ENCODE peak calls at places on chromosomes 2 and 18, in five cellular contexts. P is tibial nerve, L is Peyer's patch, Z is astrocyte of the spinal cord, H is astrocyte. S is an unnamed sample.

GRCh38 chr2:7625392-7626138 is 708.4 kb downstream of the RNF144A start:
- DNase-seq in P (no peak), L (no peak), H (no peak), Z (no peak), S (no peak)

GRCh38 chr2:63792523-63792922 is 49.2 kb upstream of the UGP2 start:
- DNase-seq in P (no peak), L (no peak), H (peak), Z (peak), S (peak)

GRCh38 chr2:182068811-182069210 is 83.2 kb downstream of the PPP1R1C start:
- DNase-seq in Z (no peak), L (no peak), P (no peak), H (no peak), S (peak)

GRCh38 chr2:228681426-228681825 is 499.9 kb upstream of the SPHKAP start:
- DNase-seq in Z (peak), P (no peak), L (no peak), H (peak), S (peak)

GRCh38 chr18:9433616-9434239 is 41.6 kb upstream of the RALBP1 start:
- DNase-seq in Z (no peak), H (no peak), L (no peak), P (no peak), S (no peak)

GRCh38 chr18:57347784-57348183 is 4.6 kb upstream of the ST8SIA3 start:
- DNase-seq in Z (no peak), H (no peak), P (no peak), L (no peak), S (no peak)

GRCh38 chr18:44777429-44778192 is 96.9 kb downstream of the SETBP1 start:
- DNase-seq in P (peak), L (no peak), H (no peak), Z (no peak), S (no peak)

GRCh38 chr2:101382406-101382805 is 4.9 kb downstream of the CREG2 start:
- DNase-seq in H (no peak), L (no peak), P (no peak), Z (no peak), S (no peak)

GRCh38 chr18:23619388-23619873 is 33.1 kb upstream of the NPC1 start:
- DNase-seq in Z (peak), H (peak), L (no peak), P (no peak), S (peak)

GRCh38 chr2:226888971-226889370 is 53.1 kb downstream of the RHBDD1 start:
- DNase-seq in L (no peak), P (no peak), H (peak), Z (no peak), S (no peak)

GRCh38 chr18:22551536-22552151 is 133.9 kb upstream of the CTAGE1 start:
- DNase-seq in P (no peak), Z (peak), L (no peak), H (peak), S (peak)

GRCh38 chr2:102101097-102101843 is 41.3 kb upstream of the IL1R1 start:
- DNase-seq in Z (no peak), P (no peak), H (no peak), L (no peak), S (no peak)

GRCh38 chr2:22626621-22627020 is 758.4 kb upstream of the KLHL29 start:
- DNase-seq in P (no peak), L (no peak), H (no peak), Z (no peak), S (no peak)

GRCh38 chr2:43605079-43605655 is 9.3 kb upstream of the THADA start:
- DNase-seq in Z (peak), L (no peak), P (no peak), H (peak), S (peak)

GRCh38 chr2:26913599-26914285 is 56.7 kb upstream of the MAPRE3 start:
- DNase-seq in H (peak), Z (no peak), L (no peak), P (no peak), S (no peak)

GRCh38 chr2:210620456-210620855 is 64.1 kb downstream of the CPS1 start:
- DNase-seq in H (no peak), P (no peak), L (no peak), Z (no peak), S (no peak)

GRCh38 chr2:121849236-121849635 is 93.8 kb downstream of the TSN start:
- DNase-seq in P (no peak), H (no peak), L (no peak), Z (no peak), S (peak)

GRCh38 chr2:237159006-237159897 is 73.6 kb downstream of the COPS8 start:
- DNase-seq in Z (no peak), L (no peak), H (no peak), P (no peak), S (no peak)

GRCh38 chr2:9918275-9918674 is 33.2 kb upstream of the GRHL1 start:
- DNase-seq in Z (no peak), H (peak), P (no peak), L (no peak), S (peak)

GRCh38 chr2:157032019-157032418 is 225.5 kb upstream of the GALNT5 start:
- DNase-seq in H (peak), P (no peak), L (no peak), Z (peak), S (peak)

GRCh38 chr2:230715201-230715600 is 2.6 kb downstream of the CAB39 start:
- DNase-seq in Z (peak), L (no peak), P (no peak), H (peak), S (no peak)

GRCh38 chr2:148730085-148730484 is 85.5 kb downstream of the EPC2 start:
- DNase-seq in L (no peak), P (no peak), Z (peak), H (no peak), S (no peak)

GRCh38 chr2:69798909-69799526 is 30.4 kb upstream of the GMCL1 start:
- DNase-seq in L (no peak), P (no peak), H (peak), Z (peak), S (peak)

GRCh38 chr2:66445076-66445724 is 10.3 kb downstream of the MEIS1 start:
- DNase-seq in L (no peak), Z (peak), P (no peak), H (peak), S (peak)

GRCh38 chr2:66446178-66446860 is 11.4 kb downstream of the MEIS1 start:
- DNase-seq in P (no peak), Z (peak), H (peak), L (no peak), S (peak)

GRCh38 chr2:66446924-66447323 is 12.0 kb downstream of the MEIS1 start:
- DNase-seq in L (no peak), H (no peak), P (no peak), Z (peak), S (no peak)

GRCh38 chr2:66443977-66444855 is 9.3 kb downstream of the MEIS1 start:
- DNase-seq in L (no peak), P (no peak), Z (peak), H (peak), S (peak)

DNA sequence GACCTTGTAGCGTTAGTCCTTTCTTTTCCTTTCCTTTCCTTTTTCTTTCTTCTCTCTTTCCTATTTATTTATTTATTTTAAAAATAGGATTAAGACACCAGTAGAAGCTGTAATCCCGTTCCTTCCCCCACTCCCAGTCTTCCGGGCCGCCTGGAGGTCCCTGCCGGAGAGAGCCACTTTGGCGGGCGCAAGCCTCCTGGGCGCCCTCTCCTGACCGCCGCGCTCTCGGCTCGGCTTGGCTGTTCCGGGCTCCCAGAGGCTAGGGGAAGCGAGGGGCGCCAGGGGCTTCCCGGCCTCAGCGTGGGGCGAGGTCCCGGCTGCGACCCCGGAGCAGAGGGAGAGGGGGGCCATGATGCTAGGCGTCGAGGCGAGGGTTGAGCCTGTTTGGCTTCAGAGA is 10.9 kb downstream of the MEIS1 start:
- DNase-seq in L (no peak), Z (peak), H (no peak), P (no peak), S (peak)
- TF ChIP-seq CTCF in L (no peak), Z (peak), H (no peak), P (no peak), S (no peak)

GRCh38 chr18:55419939-55420664 is 167.9 kb downstream of the TCF4 start:
- DNase-seq in Z (peak), P (no peak), L (no peak), H (peak), S (peak)
- H3K4me3 ChIP-seq in Z (peak), P (peak), L (no peak), H (peak), S (peak)

DNA sequence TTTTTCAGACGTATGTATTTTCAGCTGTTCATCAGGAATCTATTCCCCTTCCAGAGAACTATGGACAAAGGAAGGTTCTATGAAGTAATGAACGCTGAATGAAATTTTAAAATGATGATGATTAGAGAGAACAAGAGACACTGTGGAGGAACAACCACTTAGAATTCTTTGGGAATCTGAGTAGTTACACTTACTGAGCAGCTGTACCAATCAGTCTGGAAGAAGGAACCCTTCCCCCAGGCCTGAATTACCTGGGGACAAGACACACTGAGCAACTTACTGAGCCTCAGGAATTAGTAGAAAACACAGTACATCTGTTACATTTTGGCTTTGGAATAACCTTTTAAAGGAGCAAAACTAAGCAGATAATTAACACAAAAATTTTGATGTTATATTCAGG is 1.9 kb downstream of the MSTN start:
- DNase-seq in L (no peak), Z (no peak), H (no peak), P (no peak), S (no peak)
- TF ChIP-seq CTCF in L (no peak), Z (no peak), H (no peak), P (no peak), S (no peak)

GRCh38 chr18:42813570-42813969 is 301.9 kb downstream of the RIT2 start:
- DNase-seq in H (no peak), L (no peak), Z (no peak), P (no peak), S (no peak)

DNA sequence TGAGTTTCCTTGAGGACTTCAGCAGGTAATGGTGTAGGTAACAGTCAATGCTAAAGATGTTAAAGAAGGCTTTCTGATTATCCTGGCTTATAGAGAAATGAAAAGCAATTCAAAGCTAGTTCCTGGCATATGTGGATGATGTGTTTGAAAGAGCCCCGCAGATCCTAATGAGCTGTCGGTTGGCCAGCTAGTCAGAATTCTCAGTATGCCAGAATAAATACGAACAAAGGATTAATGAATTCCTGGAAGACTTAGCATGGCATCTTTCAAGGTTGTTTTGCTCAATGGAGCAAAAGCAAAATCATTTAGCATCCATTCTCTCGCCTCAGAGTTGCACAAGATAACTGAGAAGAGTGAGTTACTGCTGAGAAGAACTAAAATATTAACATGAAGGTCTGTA is 307.6 kb downstream of the RIT2 start:
- DNase-seq in H (peak), L (no peak), P (no peak), Z (no peak), S (no peak)
- H3K4me3 ChIP-seq in H (no peak), L (no peak), P (no peak), Z (no peak), S (no peak)

GRCh38 chr18:52345428-52345827 is 5.4 kb downstream of the DCC start:
- DNase-seq in Z (no peak), P (no peak), H (no peak), L (no peak), S (no peak)

GRCh38 chr18:52343138-52343537 is 3.1 kb downstream of the DCC start:
- DNase-seq in Z (peak), P (no peak), H (no peak), L (no peak), S (no peak)

GRCh38 chr18:52343731-52344340 is 3.8 kb downstream of the DCC start:
- DNase-seq in P (no peak), L (no peak), H (no peak), Z (no peak), S (no peak)

GRCh38 chr18:52352920-52353319 is 12.9 kb downstream of the DCC start:
- DNase-seq in L (no peak), P (no peak), H (no peak), Z (no peak), S (no peak)

GRCh38 chr18:52348209-52348608 is 8.2 kb downstream of the DCC start:
- DNase-seq in Z (no peak), P (no peak), H (no peak), L (no peak), S (peak)
- TF ChIP-seq CTCF in Z (peak), P (no peak), H (peak), L (no peak), S (no peak)

DNA sequence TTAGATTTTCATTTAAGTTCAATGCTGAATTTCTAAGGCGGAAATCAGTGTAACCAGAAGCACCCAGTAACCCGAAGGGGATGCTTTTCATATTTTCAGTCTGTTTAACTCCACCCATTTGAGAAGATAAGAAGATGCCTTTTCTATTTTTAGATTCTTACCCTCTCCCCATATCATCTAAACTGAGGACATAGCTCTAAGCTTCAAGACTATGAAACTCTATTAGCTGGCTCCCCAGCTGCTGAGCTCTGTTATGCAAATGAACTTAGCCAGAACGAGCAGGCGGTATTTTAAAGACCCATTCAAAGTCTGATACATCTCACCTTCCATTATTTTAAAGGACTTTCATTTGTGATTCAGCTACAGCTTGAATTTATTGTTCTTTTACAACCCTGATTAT is 16.5 kb downstream of the CDC42EP3 start:
- DNase-seq in P (no peak), H (peak), Z (no peak), L (peak), S (no peak)
- H3K4me3 ChIP-seq in P (no peak), H (no peak), Z (no peak), L (no peak), S (no peak)

GRCh38 chr2:11417946-11418585 is 47.9 kb downstream of the E2F6 start:
- DNase-seq in L (no peak), P (no peak), Z (no peak), H (no peak), S (peak)
- TF ChIP-seq CTCF in L (peak), P (no peak), Z (peak), H (no peak), S (peak)

GRCh38 chr2:96260404-96261260 is 5.2 kb downstream of the TMEM127 start:
- DNase-seq in L (peak), P (no peak), Z (peak), H (peak), S (peak)
- H3K4me3 ChIP-seq in L (peak), P (no peak), Z (no peak), H (peak), S (no peak)

GRCh38 chr2:106885981-106886915 is at the start of gene ST6GAL2:
- DNase-seq in P (no peak), H (no peak), Z (peak), L (no peak), S (peak)
- TF ChIP-seq CTCF in P (no peak), H (no peak), Z (no peak), L (no peak), S (no peak)

DNA sequence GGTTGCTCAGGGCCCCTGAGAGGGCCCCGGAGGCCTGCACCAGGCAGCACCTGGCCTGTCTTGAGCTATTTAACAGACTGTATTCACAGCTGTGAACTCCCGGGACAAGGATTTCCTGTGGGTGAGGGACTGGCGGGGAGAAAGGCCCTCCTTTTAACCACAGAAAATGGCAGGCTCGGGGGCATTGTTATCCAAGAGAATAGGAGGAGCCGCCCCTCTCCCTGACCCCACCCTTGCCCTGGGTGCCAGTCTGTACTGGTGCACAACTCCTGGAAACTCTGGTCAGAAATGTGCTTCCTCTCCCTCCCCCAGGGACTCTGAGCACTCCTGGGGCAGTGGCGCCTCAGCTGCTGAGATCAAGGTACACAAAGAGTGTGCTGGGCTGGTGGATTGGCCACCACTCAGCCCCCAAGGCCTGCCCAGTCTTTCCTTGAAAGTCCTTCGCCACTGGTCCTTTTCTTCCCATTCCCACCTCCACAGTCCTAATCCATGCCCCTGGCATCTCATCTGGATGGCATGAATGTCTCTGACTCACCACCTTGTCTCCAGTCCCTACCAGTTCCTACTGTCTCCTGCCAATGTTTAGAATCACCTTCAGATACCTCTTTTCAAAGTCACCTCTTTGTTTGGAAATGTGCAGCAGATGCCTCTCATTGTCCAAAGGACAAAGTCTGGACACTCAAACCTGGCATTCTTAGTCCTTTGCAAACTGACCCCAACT is 19.6 kb upstream of the EPAS1 start:
- DNase-seq in H (no peak), Z (no peak), P (no peak), L (no peak), S (peak)
- H3K4me3 ChIP-seq in H (no peak), Z (no peak), P (no peak), L (no peak), S (no peak)

S was measured in epithelial cell of esophagus.